ENCODE peak calls at places on chromosome 12, in four cellular contexts. M, T, W and A are unnamed samples.

GRCh38 chr12:117333331-117334000 is 28.0 kb downstream of the NOS1 start:
- DNase-seq in M (no peak), T (no peak), W (no peak), A (no peak)

GRCh38 chr12:69065804-69066203 is 132.8 kb upstream of the CPM start:
- DNase-seq in T (no peak), M (no peak), W (no peak), A (no peak)

GRCh38 chr12:105451211-105451610 is 120.7 kb downstream of the C12orf75 start:
- DNase-seq in T (no peak), M (no peak), W (no peak), A (no peak)

GRCh38 chr12:113062502-113063395 is 6.2 kb downstream of the DTX1 start:
- DNase-seq in T (no peak), W (no peak), M (no peak), A (no peak)

GRCh38 chr12:40834321-40834720 is 142.1 kb downstream of the CNTN1 start:
- DNase-seq in M (no peak), W (no peak), T (no peak), A (no peak)

GRCh38 chr12:20376984-20377383 is 8.6 kb downstream of the PDE3A start:
- DNase-seq in T (no peak), M (no peak), W (no peak), A (no peak)

GRCh38 chr12:31868980-31869379 is 90.2 kb upstream of the RESF1 start:
- DNase-seq in M (no peak), W (no peak), T (no peak), A (no peak)

GRCh38 chr12:90954428-90954827 is 548 bp downstream of the CCER1 start:
- DNase-seq in T (no peak), W (no peak), M (no peak), A (no peak)

GRCh38 chr12:125403145-125403789 is 338.0 kb downstream of the AACS start:
- DNase-seq in W (peak), M (no peak), T (peak), A (no peak)

GRCh38 chr12:121811434-121812319 is 7.9 kb downstream of the SETD1B start:
- DNase-seq in W (peak), M (no peak), T (peak), A (peak)

GRCh38 chr12:98883231-98883630 is 238.1 kb downstream of the APAF1 start:
- DNase-seq in W (no peak), M (no peak), T (no peak), A (no peak)

GRCh38 chr12:43653917-43654316 is 101.9 kb upstream of the ADAMTS20 start:
- DNase-seq in W (no peak), M (no peak), T (no peak), A (no peak)

GRCh38 chr12:51269174-51270066 is 795 bp downstream of the SMAGP start:
- DNase-seq in M (no peak), W (no peak), T (peak), A (peak)

GRCh38 chr12:53100466-53101151 is 2.7 kb upstream of the SOAT2 start:
- DNase-seq in M (no peak), W (no peak), T (no peak), A (no peak)

GRCh38 chr12:79725987-79726386 is 35.2 kb upstream of the PAWR start:
- DNase-seq in M (no peak), T (no peak), W (no peak), A (no peak)

GRCh38 chr12:102992720-102993119 is 35.2 kb downstream of the ASCL1 start:
- DNase-seq in W (no peak), M (peak), T (no peak), A (no peak)

GRCh38 chr12:53105256-53105655 is 2.0 kb downstream of the SOAT2 start:
- DNase-seq in M (no peak), T (no peak), W (no peak), A (no peak)

GRCh38 chr12:62767506-62767905 is 167.4 kb downstream of the PPM1H start:
- DNase-seq in T (no peak), W (no peak), M (no peak), A (no peak)

GRCh38 chr12:83181074-83181473 is 494.4 kb downstream of the TMTC2 start:
- DNase-seq in T (no peak), W (no peak), M (no peak), A (no peak)

GRCh38 chr12:81078469-81079196 is 754 bp downstream of the ACSS3 start:
- DNase-seq in M (no peak), T (no peak), W (no peak), A (no peak)

GRCh38 chr12:96094201-96094600 is 58.8 kb upstream of the LTA4H start:
- DNase-seq in T (no peak), W (no peak), M (no peak), A (no peak)

GRCh38 chr12:66011731-66012130 is 118.8 kb downstream of the LLPH start:
- DNase-seq in T (no peak), M (no peak), W (no peak), A (no peak)

DNA sequence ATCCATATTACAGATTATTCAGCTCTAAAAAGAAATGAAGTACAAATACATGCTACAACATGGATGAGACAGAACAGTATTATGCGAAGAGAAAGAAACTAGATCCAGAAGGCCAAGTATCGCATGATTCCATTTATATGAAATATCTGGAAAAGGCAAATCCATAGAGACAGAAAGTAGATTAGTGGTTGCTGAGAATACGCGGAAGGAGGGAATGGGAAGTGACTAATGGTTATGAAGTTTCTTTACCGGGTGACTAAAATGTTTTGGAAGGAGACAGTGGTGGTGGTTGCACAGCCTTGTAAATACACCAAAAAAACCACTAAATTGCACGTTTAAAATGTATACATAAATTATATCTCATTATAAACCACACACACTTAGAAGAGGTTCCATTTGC is 12.5 kb downstream of the PRDM4 start:
- DNase-seq in W (no peak), M (no peak), T (no peak), A (no peak)
- TF ChIP-seq SPI1 in W (no peak), M (no peak), T (no peak), A (no peak)

DNA sequence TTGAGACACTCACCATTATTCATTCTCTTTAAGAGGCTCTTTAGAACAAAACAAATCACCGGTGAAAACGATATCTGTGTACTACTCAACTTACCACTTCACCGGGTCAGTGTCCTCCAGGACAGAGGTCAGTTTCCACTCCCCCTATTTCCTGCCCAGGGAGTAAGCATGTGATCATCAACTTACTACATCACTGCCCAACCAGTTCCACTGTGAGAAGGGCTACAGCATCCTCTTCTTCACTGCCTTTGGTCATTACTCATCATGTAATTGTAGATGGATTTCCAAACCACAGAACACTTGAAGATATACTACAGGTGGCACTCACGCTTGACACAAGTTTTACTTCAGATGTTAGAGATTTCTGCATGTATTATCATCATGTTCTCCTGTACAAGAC is 5.7 kb downstream of the TMCC3 start:
- DNase-seq in M (peak), T (no peak), W (no peak), A (no peak)
- TF ChIP-seq POLR2AphosphoS5 in M (no peak), T (no peak), W (no peak), A (no peak)

GRCh38 chr12:109120557-109120956 is 4.2 kb downstream of the ACACB start:
- DNase-seq in M (no peak), T (no peak), W (no peak), A (no peak)
- TF ChIP-seq SPI1 in M (no peak), T (no peak), W (no peak), A (no peak)

GRCh38 chr12:109154485-109155438 is 38.4 kb downstream of the ACACB start:
- DNase-seq in T (peak), M (peak), W (peak), A (peak)
- TF ChIP-seq POLR2AphosphoS5 in T (no peak), M (no peak), W (no peak), A (no peak)

DNA sequence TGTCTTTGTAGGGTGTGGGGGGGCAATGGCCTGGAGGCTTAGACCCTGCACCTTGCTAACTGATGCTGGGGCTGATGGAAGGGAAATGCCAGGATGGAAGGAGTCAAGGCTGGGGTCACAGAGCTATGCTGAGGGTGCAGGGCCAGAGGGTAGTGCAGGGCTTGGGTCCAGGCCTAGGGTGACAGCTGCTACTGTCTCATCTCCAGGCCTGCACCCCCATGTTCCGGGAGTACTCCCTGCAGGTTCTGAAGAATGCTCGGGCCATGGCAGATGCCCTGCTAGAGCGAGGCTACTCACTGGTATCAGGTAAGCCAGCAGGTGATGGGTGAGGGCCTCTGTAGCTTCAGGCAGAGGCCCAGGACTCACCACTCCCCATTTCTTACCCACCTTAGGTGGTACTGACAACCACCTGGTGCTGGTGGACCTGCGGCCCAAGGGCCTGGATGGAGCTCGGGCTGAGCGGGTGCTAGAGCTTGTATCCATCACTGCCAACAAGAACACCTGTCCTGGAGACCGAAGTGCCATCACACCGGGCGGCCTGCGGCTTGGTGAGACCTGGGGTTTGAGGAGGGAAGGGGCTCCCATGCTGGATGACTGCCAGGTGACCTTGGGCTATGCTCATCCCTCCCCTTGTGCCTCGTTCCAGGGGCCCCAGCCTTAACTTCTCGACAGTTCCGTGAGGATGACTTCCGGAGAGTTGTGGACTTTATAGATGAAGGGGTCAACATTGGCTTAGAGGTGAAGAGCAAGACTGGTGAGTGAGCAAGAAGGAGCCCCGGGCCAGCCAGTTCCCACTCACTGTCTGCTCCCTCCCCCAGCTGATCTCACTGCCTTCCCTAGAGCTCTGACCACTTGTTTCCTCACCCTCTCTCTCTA is 4.1 kb downstream of the SHMT2 start:
- DNase-seq in T (no peak), W (no peak), M (no peak), A (no peak)
- TF ChIP-seq SPI1 in T (no peak), W (no peak), M (no peak), A (no peak)

DNA sequence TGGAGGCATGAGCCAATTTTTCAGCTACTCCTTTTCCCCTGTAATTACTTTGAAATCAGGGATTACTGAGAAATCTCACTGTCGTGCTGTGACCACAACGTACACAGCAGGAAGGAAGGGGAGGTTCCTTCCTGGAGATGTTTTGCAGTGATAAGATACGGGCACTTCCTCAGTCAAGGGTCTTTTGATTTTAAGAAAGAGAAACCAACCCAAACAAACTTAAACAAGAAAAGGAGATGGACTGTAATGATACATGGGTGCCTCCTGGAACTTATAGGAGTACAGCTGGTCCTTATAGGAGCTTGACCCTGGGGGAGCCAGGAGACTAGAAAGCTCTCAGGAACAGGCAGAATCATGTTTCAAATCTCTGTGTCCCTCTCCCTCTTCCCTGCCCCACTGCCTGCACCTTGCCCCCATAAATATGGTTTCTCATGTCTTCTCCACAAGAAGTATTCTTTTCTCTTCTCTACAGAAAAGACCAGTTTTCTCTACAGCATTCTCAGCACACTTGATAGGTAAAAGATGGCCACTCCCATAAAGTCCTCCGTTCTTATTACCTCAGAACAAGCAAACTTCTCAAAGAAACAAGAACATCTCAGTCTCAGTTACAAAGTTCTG is 281.1 kb upstream of the AMIGO2 start:
- DNase-seq in T (peak), W (peak), M (no peak), A (no peak)
- TF ChIP-seq POLR2AphosphoS5 in T (no peak), W (peak), M (no peak), A (no peak)